ENCODE peak calls at places on chromosomes 12 and 14, in five cellular contexts. One of them, this sample, is unnamed.

GRCh38 chr14:23573384-23573783 is 5.2 kb downstream of the JPH4 start:
- DNase-seq in body of pancreas: no peak
- DNase-seq in GM10248: no peak
- DNase-seq in NCI-H2107: no peak
- DNase-seq in lower lobe of right lung: no peak
- DNase-seq in this sample: no peak

GRCh38 chr12:120468271-120468845 is 1.2 kb downstream of the SRSF9 start:
- DNase-seq in body of pancreas: peak; percentile 35
- DNase-seq in GM10248: peak; percentile 34
- DNase-seq in NCI-H2107: no peak
- DNase-seq in lower lobe of right lung: peak; percentile 58
- DNase-seq in this sample: peak; percentile 59

GRCh38 chr12:25276199-25276937 is 25.6 kb upstream of the KRAS start:
- DNase-seq in body of pancreas: peak; percentile 75
- DNase-seq in GM10248: no peak
- DNase-seq in NCI-H2107: no peak
- DNase-seq in lower lobe of right lung: no peak
- DNase-seq in this sample: no peak

GRCh38 chr12:15011162-15011561 is 38.3 kb downstream of the PDE6H start:
- DNase-seq in body of pancreas: no peak
- DNase-seq in GM10248: no peak
- DNase-seq in NCI-H2107: no peak
- DNase-seq in lower lobe of right lung: no peak
- DNase-seq in this sample: no peak

GRCh38 chr12:2523317-2523716 is 271.5 kb upstream of the FKBP4 start:
- DNase-seq in body of pancreas: no peak
- DNase-seq in GM10248: no peak
- DNase-seq in NCI-H2107: no peak
- DNase-seq in lower lobe of right lung: no peak
- DNase-seq in this sample: no peak

GRCh38 chr12:52245962-52246577 is 13.0 kb downstream of the KRT7 start:
- DNase-seq in body of pancreas: peak; percentile 16
- DNase-seq in GM10248: no peak
- DNase-seq in NCI-H2107: no peak
- DNase-seq in lower lobe of right lung: no peak
- DNase-seq in this sample: no peak

GRCh38 chr12:2641209-2641608 is 153.6 kb upstream of the FKBP4 start:
- DNase-seq in body of pancreas: no peak
- DNase-seq in GM10248: no peak
- DNase-seq in NCI-H2107: no peak
- DNase-seq in lower lobe of right lung: no peak
- DNase-seq in this sample: peak; percentile 22

GRCh38 chr12:10849425-10849878 is at the start of gene PRR4:
- DNase-seq in body of pancreas: no peak
- DNase-seq in GM10248: no peak
- DNase-seq in NCI-H2107: no peak
- DNase-seq in lower lobe of right lung: no peak
- DNase-seq in this sample: no peak

GRCh38 chr12:132279184-132279889 is 50.1 kb downstream of the GALNT9 start:
- DNase-seq in body of pancreas: no peak
- DNase-seq in GM10248: no peak
- DNase-seq in NCI-H2107: no peak
- DNase-seq in lower lobe of right lung: peak; percentile 62
- DNase-seq in this sample: peak; percentile 68

GRCh38 chr12:16352481-16352880 is 5.0 kb downstream of the MGST1 start:
- DNase-seq in body of pancreas: no peak
- DNase-seq in GM10248: no peak
- DNase-seq in NCI-H2107: no peak
- DNase-seq in lower lobe of right lung: no peak
- DNase-seq in this sample: no peak

GRCh38 chr14:69648480-69649414 is 37.4 kb downstream of the SUSD6 start:
- DNase-seq in body of pancreas: no peak
- DNase-seq in GM10248: peak; percentile 45
- DNase-seq in NCI-H2107: peak; percentile 66
- DNase-seq in lower lobe of right lung: no peak
- DNase-seq in this sample: no peak

GRCh38 chr14:100104006-100104352 is 38.8 kb downstream of the EVL start:
- DNase-seq in body of pancreas: no peak
- DNase-seq in GM10248: no peak
- DNase-seq in NCI-H2107: no peak
- DNase-seq in lower lobe of right lung: no peak
- DNase-seq in this sample: no peak

GRCh38 chr12:109735051-109735521 is 21.5 kb downstream of the FAM222A start:
- DNase-seq in body of pancreas: peak; percentile 11
- DNase-seq in GM10248: no peak
- DNase-seq in NCI-H2107: no peak
- DNase-seq in lower lobe of right lung: peak; percentile 10
- DNase-seq in this sample: no peak

GRCh38 chr12:120708646-120709045 is 1.6 kb upstream of the UNC119B start:
- DNase-seq in body of pancreas: no peak
- DNase-seq in GM10248: no peak
- DNase-seq in NCI-H2107: no peak
- DNase-seq in lower lobe of right lung: no peak
- DNase-seq in this sample: no peak

GRCh38 chr14:77615231-77616132 is 955 bp downstream of the SPTLC2 start:
- DNase-seq in body of pancreas: peak; percentile 13
- DNase-seq in GM10248: no peak
- DNase-seq in NCI-H2107: no peak
- DNase-seq in lower lobe of right lung: no peak
- DNase-seq in this sample: no peak

GRCh38 chr12:47995976-47996375 is 8.3 kb downstream of the COL2A1 start:
- DNase-seq in body of pancreas: peak; percentile 45
- DNase-seq in GM10248: no peak
- DNase-seq in NCI-H2107: no peak
- DNase-seq in lower lobe of right lung: no peak
- DNase-seq in this sample: peak; percentile 33

GRCh38 chr14:66395300-66395699 is 90.9 kb upstream of the CCDC196 start:
- DNase-seq in body of pancreas: no peak
- DNase-seq in GM10248: peak; percentile 17
- DNase-seq in NCI-H2107: peak; percentile 42
- DNase-seq in lower lobe of right lung: no peak
- DNase-seq in this sample: no peak

GRCh38 chr12:10304161-10304574 is 3.5 kb upstream of the KLRD1 start:
- DNase-seq in body of pancreas: no peak
- DNase-seq in GM10248: no peak
- DNase-seq in NCI-H2107: no peak
- DNase-seq in lower lobe of right lung: no peak
- DNase-seq in this sample: no peak

GRCh38 chr14:81164167-81164774 is 56.5 kb downstream of the GTF2A1 start:
- DNase-seq in body of pancreas: peak; percentile 72
- DNase-seq in GM10248: peak; percentile 57
- DNase-seq in NCI-H2107: peak; percentile 49
- DNase-seq in lower lobe of right lung: no peak
- DNase-seq in this sample: peak; percentile 46

GRCh38 chr12:47881826-47882427 is 22.9 kb downstream of the VDR start:
- DNase-seq in body of pancreas: peak; percentile 28
- DNase-seq in GM10248: no peak
- DNase-seq in NCI-H2107: no peak
- DNase-seq in lower lobe of right lung: no peak
- DNase-seq in this sample: no peak

GRCh38 chr12:44457465-44457864 is 418.6 kb downstream of the NELL2 start:
- DNase-seq in body of pancreas: no peak
- DNase-seq in GM10248: no peak
- DNase-seq in NCI-H2107: no peak
- DNase-seq in lower lobe of right lung: no peak
- DNase-seq in this sample: no peak

GRCh38 chr14:72518809-72519377 is 375.0 kb downstream of the DPF3 start:
- DNase-seq in body of pancreas: no peak
- DNase-seq in GM10248: peak; percentile 53
- DNase-seq in NCI-H2107: no peak
- DNase-seq in lower lobe of right lung: no peak
- DNase-seq in this sample: no peak

This sample was measured in mucosa of descending colon.